ENCODE peak calls at places on chromosome 19, in seven cellular contexts. H, K, Y, T, J, M and D are unnamed samples.

GRCh38 chr19:640156-640548 is 473 bp downstream of the FGF22 start:
- DNase-seq in Y (no peak), H (no peak), M (no peak), K (no peak), T (no peak), J (no peak), D (no peak)

GRCh38 chr19:7117248-7117647 is 47.7 kb downstream of the ZNF557 start:
- DNase-seq in T (no peak), K (no peak), H (no peak), Y (no peak), M (no peak), J (no peak), D (no peak)

GRCh38 chr19:18436651-18437478 is 1.1 kb downstream of the ISYNA1 start:
- DNase-seq in M (peak), J (peak), K (no peak), T (peak), H (peak), Y (peak), D (no peak)

GRCh38 chr19:35932291-35932936 is 3.8 kb upstream of the LRFN3 start:
- DNase-seq in H (no peak), J (no peak), K (no peak), M (no peak), T (no peak), Y (no peak), D (no peak)

GRCh38 chr19:29878973-29879654 is 62.9 kb upstream of the URI1 start:
- DNase-seq in H (no peak), Y (peak), J (no peak), K (no peak), M (no peak), T (no peak), D (no peak)

GRCh38 chr19:40524133-40524549 is 52.5 kb upstream of the SHKBP1 start:
- DNase-seq in K (no peak), Y (no peak), T (no peak), J (no peak), M (no peak), H (no peak), D (no peak)

GRCh38 chr19:41939861-41940442 is 11.7 kb upstream of the ERFL start:
- DNase-seq in K (no peak), M (no peak), Y (no peak), T (no peak), J (no peak), H (no peak), D (no peak)

GRCh38 chr19:7852851-7853759 is 21.1 kb downstream of the PRR36 start:
- DNase-seq in M (peak), H (peak), J (peak), Y (peak), T (peak), K (no peak), D (peak)

GRCh38 chr19:53538378-53539109 is 599 bp downstream of the ZNF331 start:
- DNase-seq in M (no peak), K (no peak), T (no peak), H (no peak), Y (no peak), J (no peak), D (no peak)

GRCh38 chr19:37876047-37876446 is 30.3 kb downstream of the WDR87 start:
- DNase-seq in K (no peak), H (no peak), J (no peak), M (no peak), T (no peak), Y (no peak), D (no peak)

GRCh38 chr19:17824339-17824738 is 3.0 kb upstream of the INSL3 start:
- DNase-seq in M (no peak), H (no peak), Y (no peak), K (no peak), J (no peak), T (no peak), D (no peak)

GRCh38 chr19:55255618-55256423 is 3.0 kb downstream of the PPP6R1 start:
- DNase-seq in M (no peak), J (no peak), T (peak), H (no peak), K (no peak), Y (no peak), D (no peak)

GRCh38 chr19:52231154-52231565 is 38.2 kb upstream of the ZNF766 start:
- DNase-seq in J (no peak), H (no peak), Y (peak), T (no peak), K (no peak), M (no peak), D (no peak)

GRCh38 chr19:6048808-6049405 is 61.4 kb downstream of the RFX2 start:
- DNase-seq in M (peak), Y (peak), H (peak), J (peak), T (peak), K (no peak), D (peak)

GRCh38 chr19:47766670-47767069 is 11.8 kb upstream of the SELENOW start:
- DNase-seq in Y (no peak), H (no peak), J (no peak), M (no peak), T (no peak), K (no peak), D (no peak)